ENCODE peak calls at places on chromosomes 7 and 10, in four cellular contexts. P, Q, Z and H are unnamed samples.

GRCh38 chr7:82319674-82320118 is 123.9 kb downstream of the CACNA2D1 start:
- DNase-seq in Z (peak; percentile 89), P (no peak), Q (no peak), H (peak; percentile 9)

GRCh38 chr7:80253653-80254052 is 119.0 kb downstream of the GNAI1 start:
- DNase-seq in Z (no peak), Q (no peak), P (no peak), H (no peak)

GRCh38 chr7:90520484-90520883 is 51.0 kb downstream of the PTTG1IP2 start:
- DNase-seq in Z (no peak), Q (no peak), P (no peak), H (no peak)

GRCh38 chr7:108486291-108486966 is 30.2 kb upstream of the NRCAM start:
- DNase-seq in Q (no peak), P (no peak), Z (no peak), H (no peak)

GRCh38 chr10:103847909-103848468 is 7.4 kb downstream of the SH3PXD2A start:
- DNase-seq in Z (no peak), Q (no peak), P (no peak), H (no peak)

GRCh38 chr10:52452600-52453493 is 138.8 kb downstream of the DKK1 start:
- DNase-seq in Z (no peak), P (no peak), Q (no peak), H (no peak)

GRCh38 chr7:36299882-36300341 is 89.8 kb upstream of the ANLN start:
- DNase-seq in Z (no peak), P (no peak), Q (no peak), H (no peak)

GRCh38 chr10:86888585-86889381 is 68.6 kb downstream of the MMRN2 start:
- DNase-seq in Z (no peak), Q (no peak), P (no peak), H (no peak)

GRCh38 chr10:91247360-91248111 is 27.1 kb downstream of the PCGF5 start:
- DNase-seq in Q (no peak), Z (no peak), P (no peak), H (no peak)

GRCh38 chr7:112080441-112080840 is 125.8 kb downstream of the DOCK4 start:
- DNase-seq in Z (no peak), P (no peak), Q (peak; percentile 96), H (no peak)

GRCh38 chr7:64686493-64687184 is 20.7 kb downstream of the ZNF107 start:
- DNase-seq in Q (no peak), P (no peak), Z (no peak), H (no peak)

GRCh38 chr10:97686301-97686961 is 610 bp downstream of the AVPI1 start:
- DNase-seq in Q (no peak), Z (no peak), P (no peak), H (no peak)

GRCh38 chr10:90890347-90890746 is 18.6 kb downstream of the RPP30 start:
- DNase-seq in Q (no peak), P (no peak), Z (no peak), H (no peak)

GRCh38 chr10:10831085-10831484 is 186.6 kb upstream of the CELF2 start:
- DNase-seq in Q (peak; percentile 7), P (no peak), Z (no peak), H (no peak)

GRCh38 chr10:34815174-34816066 is at the start of gene PARD3:
- DNase-seq in Z (peak; percentile 71), P (peak; percentile 54), Q (no peak), H (peak; percentile 79)

GRCh38 chr7:105097619-105098018 is 83.6 kb downstream of the KMT2E start:
- DNase-seq in P (no peak), Z (no peak), Q (peak; percentile 36), H (no peak)

GRCh38 chr10:44956717-44957706 is 2.6 kb upstream of the RASSF4 start:
- DNase-seq in Q (no peak), P (no peak), Z (no peak), H (no peak)

GRCh38 chr10:784377-784758 is 94.9 kb upstream of the DIP2C start:
- DNase-seq in Q (no peak), P (peak; percentile 8), Z (no peak), H (no peak)

GRCh38 chr7:17185690-17186070 is 112.8 kb upstream of the AHR start:
- DNase-seq in Z (no peak), P (no peak), Q (no peak), H (no peak)

GRCh38 chr7:26091933-26092332 is 60.1 kb upstream of the NFE2L3 start:
- DNase-seq in Z (no peak), P (no peak), Q (no peak), H (no peak)

GRCh38 chr10:131824371-131825149 is 76.2 kb upstream of the PPP2R2D start:
- DNase-seq in Q (no peak), Z (no peak), P (no peak), H (peak; percentile 46)

GRCh38 chr7:70134029-70134445 is 535.8 kb downstream of the AUTS2 start:
- DNase-seq in Z (no peak), Q (no peak), P (no peak), H (no peak)

GRCh38 chr10:102344067-102344466 is 51.4 kb upstream of the NFKB2 start:
- DNase-seq in P (no peak), Z (no peak), Q (no peak), H (no peak)

GRCh38 chr7:86762129-86762528 is 118.4 kb downstream of the GRM3 start:
- DNase-seq in P (no peak), Q (no peak), Z (no peak), H (no peak)

GRCh38 chr10:62735464-62736188 is 68.9 kb upstream of the ADO start:
- DNase-seq in P (no peak), Q (no peak), Z (no peak), H (no peak)

GRCh38 chr7:155361363-155361680 is 63.6 kb downstream of the INSIG1 start:
- DNase-seq in P (no peak), Z (no peak), Q (no peak), H (peak; percentile 35)

GRCh38 chr10:49733866-49734265 is 28.3 kb downstream of the OGDHL start:
- DNase-seq in P (no peak), Z (no peak), Q (no peak), H (no peak)

GRCh38 chr7:158246272-158246959 is 341.2 kb downstream of the PTPRN2 start:
- DNase-seq in Z (no peak), P (no peak), Q (no peak), H (no peak)

GRCh38 chr10:131910663-131911314 is 10.0 kb downstream of the PPP2R2D start:
- DNase-seq in Z (no peak), Q (no peak), P (no peak), H (no peak)

GRCh38 chr7:42227931-42228591 is 8.9 kb downstream of the GLI3 start:
- DNase-seq in Z (peak; percentile 36), P (peak; percentile 23), Q (no peak), H (peak; percentile 43)

GRCh38 chr10:99917963-99918825 is 91.6 kb downstream of the DNMBP start:
- DNase-seq in Z (peak; percentile 29), Q (no peak), P (peak; percentile 52), H (no peak)

GRCh38 chr10:98257961-98258360 is 10.0 kb downstream of the LOXL4 start:
- DNase-seq in Q (no peak), P (no peak), Z (no peak), H (no peak)

GRCh38 chr7:157224627-157225026 is 85.9 kb downstream of the UBE3C start:
- DNase-seq in Q (no peak), Z (no peak), P (no peak), H (no peak)
- TF ChIP-seq CTCF in Q (no peak), Z (no peak), P (peak; percentile 42), H (no peak)

GRCh38 chr7:1384113-1384415 is 75.2 kb downstream of the MICALL2 start:
- DNase-seq in Z (no peak), Q (no peak), P (no peak), H (no peak)

GRCh38 chr7:1385086-1385808 is 74.0 kb downstream of the MICALL2 start:
- DNase-seq in P (no peak), Z (no peak), Q (no peak), H (no peak)

GRCh38 chr7:1387261-1387660 is 72.0 kb downstream of the MICALL2 start:
- DNase-seq in Z (no peak), Q (no peak), P (no peak), H (no peak)

GRCh38 chr7:1386623-1387220 is 72.5 kb downstream of the MICALL2 start:
- DNase-seq in P (no peak), Z (no peak), Q (no peak), H (no peak)

DNA sequence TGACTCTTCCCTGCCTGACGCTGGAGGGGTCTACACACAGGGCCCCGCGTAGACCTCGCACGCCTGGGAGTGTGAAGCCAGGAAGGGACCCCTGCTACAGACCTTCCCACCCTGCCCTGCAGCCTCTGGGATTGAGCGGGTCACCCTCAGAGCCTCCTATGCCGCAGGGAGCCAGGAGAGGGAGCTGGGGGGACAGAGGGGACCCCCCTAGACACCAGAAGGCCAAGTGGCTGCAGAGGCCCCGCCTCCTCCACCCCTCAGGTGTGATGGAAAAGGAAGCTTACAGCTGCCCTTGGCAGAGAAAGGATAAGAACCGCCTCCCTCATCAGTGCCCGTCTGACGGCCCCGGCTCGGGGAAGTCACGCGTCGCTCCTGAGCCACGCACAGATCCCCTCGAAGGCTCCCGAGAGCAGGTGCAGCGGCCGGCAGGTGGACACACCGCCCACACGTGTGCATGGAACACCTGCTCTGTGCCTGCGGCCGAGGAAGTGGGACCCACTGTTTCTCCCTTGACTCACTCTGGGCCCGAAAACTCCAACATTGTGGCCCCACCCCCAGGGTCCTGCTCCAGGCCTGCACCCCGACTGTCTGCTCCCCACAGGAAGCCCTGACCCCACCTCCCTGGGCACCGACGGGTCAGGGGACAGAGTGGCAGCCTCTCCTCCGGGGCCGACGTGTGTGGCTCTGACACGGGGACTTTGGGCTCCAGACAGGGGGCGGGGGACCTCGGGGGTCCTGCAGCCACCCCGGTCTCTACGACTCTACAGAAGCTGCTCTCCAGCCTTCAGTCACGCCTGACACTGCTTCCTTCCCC is 73.3 kb downstream of the MICALL2 start:
- DNase-seq in Q (no peak), P (no peak), Z (no peak), H (no peak)
- TF ChIP-seq CTCF in Q (no peak), P (no peak), Z (no peak), H (no peak)

GRCh38 chr7:2066251-2066919 is 166.4 kb downstream of the MAD1L1 start:
- DNase-seq in P (no peak), Q (no peak), Z (no peak), H (no peak)

GRCh38 chr7:2070151-2070763 is 162.5 kb downstream of the MAD1L1 start:
- DNase-seq in Z (no peak), Q (no peak), P (no peak), H (no peak)

GRCh38 chr7:2069472-2069860 is 163.3 kb downstream of the MAD1L1 start:
- DNase-seq in P (peak; percentile 40), Q (no peak), Z (no peak), H (no peak)

GRCh38 chr7:2071133-2071832 is 161.5 kb downstream of the MAD1L1 start:
- DNase-seq in Q (no peak), P (no peak), Z (no peak), H (no peak)

GRCh38 chr7:2068693-2069471 is 163.9 kb downstream of the MAD1L1 start:
- DNase-seq in P (peak; percentile 9), Q (no peak), Z (no peak), H (peak; percentile 58)
- TF ChIP-seq CTCF in P (no peak), Q (no peak), Z (no peak), H (no peak)

DNA sequence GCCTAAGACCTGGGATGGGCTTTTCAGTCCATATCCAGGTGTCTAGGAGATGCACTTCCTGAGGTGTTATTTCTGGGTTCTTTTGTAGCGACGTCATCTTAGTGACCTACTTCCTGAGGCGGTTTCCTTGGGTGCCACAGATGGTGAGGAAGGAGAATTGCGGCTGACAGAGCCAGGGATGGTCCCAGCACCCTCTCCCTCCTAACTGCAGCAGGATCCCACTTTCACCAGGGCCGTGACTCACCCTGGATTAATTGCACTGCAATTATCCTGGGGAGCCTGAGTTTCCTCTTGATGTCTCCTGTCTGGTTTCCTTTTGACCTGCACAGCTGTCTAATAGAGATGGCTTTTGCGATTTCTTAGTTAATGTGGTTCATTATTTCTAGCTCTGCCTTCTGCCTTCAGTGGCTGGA is 271.7 kb downstream of the TCF7L2 start:
- DNase-seq in Z (no peak), P (no peak), Q (no peak), H (no peak)
- TF ChIP-seq CTCF in Z (no peak), P (no peak), Q (no peak), H (no peak)